ENCODE peak calls at places on chromosome 7, in six cellular contexts. J, F, R, C, Z and B are unnamed samples.

GRCh38 chr7:146892151-146892550 is 775.5 kb downstream of the CNTNAP2 start:
- DNase-seq in J (no peak), F (no peak), R (no peak), C (no peak), Z (no peak), B (no peak)

GRCh38 chr7:155450828-155451521 is 7.0 kb upstream of the EN2 start:
- DNase-seq in J (no peak), F (no peak), R (no peak), C (peak), Z (no peak), B (no peak)

GRCh38 chr7:92956575-92956974 is 120.2 kb upstream of the CDK6 start:
- DNase-seq in J (no peak), F (no peak), R (no peak), C (no peak), Z (no peak), B (no peak)

GRCh38 chr7:32039000-32039756 is 31.0 kb downstream of the PDE1C start:
- DNase-seq in J (no peak), F (no peak), R (no peak), C (no peak), Z (no peak), B (no peak)

GRCh38 chr7:44131173-44132009 is 8.0 kb upstream of the POLD2 start:
- DNase-seq in J (no peak), F (no peak), R (peak), C (peak), Z (no peak), B (no peak)

GRCh38 chr7:113480537-113480936 is 362.2 kb upstream of the SMIM30 start:
- DNase-seq in J (no peak), F (no peak), R (no peak), C (no peak), Z (no peak), B (no peak)

GRCh38 chr7:122528879-122529481 is 169.9 kb downstream of the RNF133 start:
- DNase-seq in J (no peak), F (peak), R (no peak), C (no peak), Z (no peak), B (peak)

GRCh38 chr7:126818393-126819196 is 434.1 kb downstream of the GRM8 start:
- DNase-seq in J (no peak), F (no peak), R (no peak), C (no peak), Z (no peak), B (no peak)

GRCh38 chr7:70720191-70720873 is 411.6 kb upstream of the GALNT17 start:
- DNase-seq in J (no peak), F (no peak), R (no peak), C (no peak), Z (no peak), B (no peak)

GRCh38 chr7:28500143-28500542 is 87.8 kb downstream of the CREB5 start:
- DNase-seq in J (no peak), F (no peak), R (no peak), C (no peak), Z (no peak), B (no peak)

GRCh38 chr7:28136420-28136819 is 44.2 kb downstream of the JAZF1 start:
- DNase-seq in J (no peak), F (no peak), R (no peak), C (no peak), Z (no peak), B (no peak)

GRCh38 chr7:134375206-134375605 is 58.5 kb upstream of the SLC35B4 start:
- DNase-seq in J (no peak), F (no peak), R (no peak), C (no peak), Z (no peak), B (no peak)

GRCh38 chr7:17298840-17299476 is 506 bp downstream of the AHR start:
- DNase-seq in J (no peak), F (peak), R (peak), C (peak), Z (peak), B (peak)

GRCh38 chr7:83465643-83466042 is 183.3 kb downstream of the SEMA3E start:
- DNase-seq in J (no peak), F (no peak), R (no peak), C (no peak), Z (no peak), B (no peak)

GRCh38 chr7:36602975-36603887 is 121.1 kb downstream of the AOAH start:
- DNase-seq in J (no peak), F (no peak), R (no peak), C (no peak), Z (no peak), B (no peak)

GRCh38 chr7:19939746-19940145 is 166.3 kb upstream of the TMEM196 start:
- DNase-seq in J (no peak), F (no peak), R (no peak), C (no peak), Z (no peak), B (no peak)

GRCh38 chr7:92422926-92423325 is 24.4 kb upstream of the GATAD1 start:
- DNase-seq in J (no peak), F (no peak), R (no peak), C (no peak), Z (no peak), B (no peak)

GRCh38 chr7:25409897-25410635 is 181.8 kb upstream of the NPVF start:
- DNase-seq in J (no peak), F (no peak), R (no peak), C (no peak), Z (no peak), B (no peak)

GRCh38 chr7:45074738-45075644 is 13.8 kb downstream of the NACAD start:
- DNase-seq in J (no peak), F (no peak), R (no peak), C (peak), Z (no peak), B (no peak)

GRCh38 chr7:157799076-157799685 is 462.4 kb downstream of the DNAJB6 start:
- DNase-seq in J (no peak), F (no peak), R (no peak), C (peak), Z (peak), B (no peak)

GRCh38 chr7:2954433-2954853 is 89.2 kb downstream of the CARD11 start:
- DNase-seq in J (no peak), F (no peak), R (no peak), C (no peak), Z (no peak), B (no peak)

GRCh38 chr7:2051708-2052656 is 180.8 kb downstream of the MAD1L1 start:
- DNase-seq in J (no peak), F (no peak), R (no peak), C (no peak), Z (no peak), B (no peak)